ENCODE peak calls at places on chromosome 15, in six cellular contexts. One of them, this sample, is unnamed.

GRCh38 chr15:88115529-88116152 is 140.9 kb downstream of the NTRK3 start:
- DNase-seq in nephron progenitor cell: no peak
- DNase-seq in HFFc6: no peak
- DNase-seq in ovary: no peak
- DNase-seq in fibroblast of the aortic adventitia: peak
- DNase-seq in AG04450: no peak
- DNase-seq in this sample: no peak

GRCh38 chr15:63015618-63016017 is 26.9 kb upstream of the TPM1 start:
- DNase-seq in nephron progenitor cell: no peak
- DNase-seq in HFFc6: peak
- DNase-seq in ovary: no peak
- DNase-seq in fibroblast of the aortic adventitia: peak
- DNase-seq in AG04450: peak
- DNase-seq in this sample: peak

GRCh38 chr15:67138946-67139855 is 73.8 kb downstream of the SMAD3 start:
- DNase-seq in nephron progenitor cell: no peak
- DNase-seq in HFFc6: no peak
- DNase-seq in ovary: no peak
- DNase-seq in fibroblast of the aortic adventitia: peak
- DNase-seq in AG04450: no peak
- DNase-seq in this sample: no peak

GRCh38 chr15:31439328-31439727 is 112.7 kb downstream of the KLF13 start:
- DNase-seq in nephron progenitor cell: peak
- DNase-seq in HFFc6: no peak
- DNase-seq in ovary: no peak
- DNase-seq in fibroblast of the aortic adventitia: no peak
- DNase-seq in AG04450: no peak
- DNase-seq in this sample: no peak

GRCh38 chr15:59168536-59168935 is 38.1 kb upstream of the LDHAL6B start:
- DNase-seq in nephron progenitor cell: no peak
- DNase-seq in HFFc6: peak
- DNase-seq in ovary: peak
- DNase-seq in fibroblast of the aortic adventitia: peak
- DNase-seq in AG04450: no peak
- DNase-seq in this sample: peak

GRCh38 chr15:30985081-30985531 is 6.3 kb downstream of the MTMR10 start:
- DNase-seq in nephron progenitor cell: peak
- DNase-seq in HFFc6: no peak
- DNase-seq in ovary: no peak
- DNase-seq in fibroblast of the aortic adventitia: peak
- DNase-seq in AG04450: no peak
- DNase-seq in this sample: peak

GRCh38 chr15:96687388-96688107 is 357.0 kb downstream of the NR2F2 start:
- DNase-seq in nephron progenitor cell: no peak
- DNase-seq in HFFc6: no peak
- DNase-seq in ovary: no peak
- DNase-seq in fibroblast of the aortic adventitia: no peak
- DNase-seq in AG04450: no peak
- DNase-seq in this sample: no peak

GRCh38 chr15:97009036-97009555 is 678.6 kb downstream of the NR2F2 start:
- DNase-seq in nephron progenitor cell: peak
- DNase-seq in HFFc6: no peak
- DNase-seq in ovary: no peak
- DNase-seq in fibroblast of the aortic adventitia: no peak
- DNase-seq in AG04450: no peak
- DNase-seq in this sample: no peak

GRCh38 chr15:90036343-90036742 is 35.2 kb downstream of the ZNF710 start:
- DNase-seq in nephron progenitor cell: peak
- DNase-seq in HFFc6: no peak
- DNase-seq in ovary: no peak
- DNase-seq in fibroblast of the aortic adventitia: no peak
- DNase-seq in AG04450: no peak
- DNase-seq in this sample: no peak

GRCh38 chr15:86611392-86612040 is 531.8 kb downstream of the AGBL1 start:
- DNase-seq in nephron progenitor cell: no peak
- DNase-seq in HFFc6: no peak
- DNase-seq in ovary: no peak
- DNase-seq in fibroblast of the aortic adventitia: no peak
- DNase-seq in AG04450: no peak
- DNase-seq in this sample: no peak

GRCh38 chr15:57510647-57511046 is 81.1 kb upstream of the MYZAP start:
- DNase-seq in nephron progenitor cell: no peak
- DNase-seq in HFFc6: no peak
- DNase-seq in ovary: no peak
- DNase-seq in fibroblast of the aortic adventitia: peak
- DNase-seq in AG04450: peak
- DNase-seq in this sample: peak

GRCh38 chr15:57758556-57758955 is 52.0 kb downstream of the POLR2M start:
- DNase-seq in nephron progenitor cell: no peak
- DNase-seq in HFFc6: no peak
- DNase-seq in ovary: no peak
- DNase-seq in fibroblast of the aortic adventitia: no peak
- DNase-seq in AG04450: no peak
- DNase-seq in this sample: no peak

GRCh38 chr15:44537728-44538240 is 837 bp downstream of the EIF3J start:
- DNase-seq in nephron progenitor cell: peak
- DNase-seq in HFFc6: peak
- DNase-seq in ovary: no peak
- DNase-seq in fibroblast of the aortic adventitia: peak
- DNase-seq in AG04450: no peak
- DNase-seq in this sample: peak

GRCh38 chr15:85993116-85993515 is 86.6 kb upstream of the AGBL1 start:
- DNase-seq in nephron progenitor cell: no peak
- DNase-seq in HFFc6: no peak
- DNase-seq in ovary: no peak
- DNase-seq in fibroblast of the aortic adventitia: no peak
- DNase-seq in AG04450: no peak
- DNase-seq in this sample: no peak

GRCh38 chr15:73633991-73634495 is 854 bp upstream of the NPTN start:
- DNase-seq in nephron progenitor cell: no peak
- DNase-seq in HFFc6: peak
- DNase-seq in ovary: no peak
- DNase-seq in fibroblast of the aortic adventitia: peak
- DNase-seq in AG04450: peak
- DNase-seq in this sample: peak

GRCh38 chr15:80710635-80711553 is 15.8 kb downstream of the ABHD17C start:
- DNase-seq in nephron progenitor cell: no peak
- DNase-seq in HFFc6: peak
- DNase-seq in ovary: no peak
- DNase-seq in fibroblast of the aortic adventitia: no peak
- DNase-seq in AG04450: no peak
- DNase-seq in this sample: no peak

GRCh38 chr15:70521576-70522322 is 241.6 kb downstream of the UACA start:
- DNase-seq in nephron progenitor cell: no peak
- DNase-seq in HFFc6: no peak
- DNase-seq in ovary: no peak
- DNase-seq in fibroblast of the aortic adventitia: no peak
- DNase-seq in AG04450: no peak
- DNase-seq in this sample: no peak

GRCh38 chr15:90895571-90896117 is 7.5 kb upstream of the MAN2A2 start:
- DNase-seq in nephron progenitor cell: no peak
- DNase-seq in HFFc6: no peak
- DNase-seq in ovary: no peak
- DNase-seq in fibroblast of the aortic adventitia: no peak
- DNase-seq in AG04450: no peak
- DNase-seq in this sample: peak

GRCh38 chr15:59199775-59200465 is 6.7 kb upstream of the LDHAL6B start:
- DNase-seq in nephron progenitor cell: no peak
- DNase-seq in HFFc6: peak
- DNase-seq in ovary: no peak
- DNase-seq in fibroblast of the aortic adventitia: peak
- DNase-seq in AG04450: no peak
- DNase-seq in this sample: peak

GRCh38 chr15:87570186-87570585 is 686.4 kb downstream of the NTRK3 start:
- DNase-seq in nephron progenitor cell: no peak
- DNase-seq in HFFc6: no peak
- DNase-seq in ovary: no peak
- DNase-seq in fibroblast of the aortic adventitia: peak
- DNase-seq in AG04450: no peak
- DNase-seq in this sample: no peak

GRCh38 chr15:99738047-99738847 is 5.0 kb upstream of the LYSMD4 start:
- DNase-seq in nephron progenitor cell: no peak
- DNase-seq in HFFc6: no peak
- DNase-seq in ovary: no peak
- DNase-seq in fibroblast of the aortic adventitia: no peak
- DNase-seq in AG04450: no peak
- DNase-seq in this sample: no peak

GRCh38 chr15:38549222-38549621 is 15.4 kb downstream of the RASGRP1 start:
- DNase-seq in nephron progenitor cell: no peak
- DNase-seq in HFFc6: peak
- DNase-seq in ovary: no peak
- DNase-seq in fibroblast of the aortic adventitia: no peak
- DNase-seq in AG04450: no peak
- DNase-seq in this sample: no peak

GRCh38 chr15:80174017-80174746 is 21.4 kb downstream of the FAH start:
- DNase-seq in nephron progenitor cell: no peak
- DNase-seq in HFFc6: peak
- DNase-seq in ovary: no peak
- DNase-seq in fibroblast of the aortic adventitia: peak
- DNase-seq in AG04450: no peak
- DNase-seq in this sample: peak

GRCh38 chr15:94840794-94841587 is 609.6 kb downstream of the MCTP2 start:
- DNase-seq in nephron progenitor cell: no peak
- DNase-seq in HFFc6: no peak
- DNase-seq in ovary: no peak
- DNase-seq in fibroblast of the aortic adventitia: peak
- DNase-seq in AG04450: no peak
- DNase-seq in this sample: peak

GRCh38 chr15:74133071-74133702 is 2.8 kb downstream of the ISLR2 start:
- DNase-seq in nephron progenitor cell: peak
- DNase-seq in HFFc6: peak
- DNase-seq in ovary: no peak
- DNase-seq in fibroblast of the aortic adventitia: no peak
- DNase-seq in AG04450: no peak
- DNase-seq in this sample: no peak

DNA sequence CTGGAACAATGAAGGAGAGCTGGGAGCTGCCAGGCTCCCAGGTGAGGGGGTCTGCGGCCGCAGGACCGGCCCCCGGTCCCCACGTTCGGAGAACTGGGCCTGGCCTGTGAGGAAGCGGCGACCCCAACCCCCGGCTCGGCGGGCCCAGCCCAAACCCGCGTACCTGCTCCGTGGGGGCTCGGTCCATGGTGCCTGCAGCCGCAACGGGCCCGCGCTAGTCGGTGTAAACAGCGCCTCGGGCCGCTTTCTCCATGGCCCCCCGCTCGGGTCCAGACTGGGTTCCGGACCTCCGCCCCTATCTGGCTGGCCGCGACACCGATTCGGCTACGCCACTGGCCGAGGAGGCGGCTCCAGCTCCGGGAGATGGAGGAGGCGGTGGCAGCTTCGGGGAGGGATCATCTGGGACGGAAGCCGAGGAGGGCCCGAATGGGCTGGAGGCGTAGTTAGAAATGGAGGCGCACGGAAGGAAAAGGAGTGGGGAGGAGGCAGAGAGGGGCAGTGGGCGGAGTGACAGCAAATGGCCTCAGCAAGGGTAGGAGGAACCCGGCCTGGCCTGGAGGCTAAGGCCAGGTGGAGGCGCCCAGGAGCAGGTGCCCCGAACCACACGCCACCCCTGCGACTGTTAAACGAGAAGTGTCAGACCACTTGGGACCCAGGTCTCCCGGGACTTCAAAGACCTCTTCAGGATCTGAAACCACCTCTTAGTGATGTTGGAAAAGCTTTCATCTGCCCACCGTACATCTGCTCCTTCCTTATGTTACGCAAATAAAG is at the start of gene SECISBP2L:
- DNase-seq in nephron progenitor cell: peak
- DNase-seq in HFFc6: peak
- DNase-seq in ovary: peak
- DNase-seq in fibroblast of the aortic adventitia: peak
- DNase-seq in AG04450: peak
- DNase-seq in this sample: peak
- TF ChIP-seq CTCF in nephron progenitor cell: no peak
- TF ChIP-seq CTCF in HFFc6: peak
- TF ChIP-seq CTCF in ovary: no peak
- TF ChIP-seq CTCF in fibroblast of the aortic adventitia: no peak
- TF ChIP-seq CTCF in AG04450: no peak
- TF ChIP-seq CTCF in this sample: peak

DNA sequence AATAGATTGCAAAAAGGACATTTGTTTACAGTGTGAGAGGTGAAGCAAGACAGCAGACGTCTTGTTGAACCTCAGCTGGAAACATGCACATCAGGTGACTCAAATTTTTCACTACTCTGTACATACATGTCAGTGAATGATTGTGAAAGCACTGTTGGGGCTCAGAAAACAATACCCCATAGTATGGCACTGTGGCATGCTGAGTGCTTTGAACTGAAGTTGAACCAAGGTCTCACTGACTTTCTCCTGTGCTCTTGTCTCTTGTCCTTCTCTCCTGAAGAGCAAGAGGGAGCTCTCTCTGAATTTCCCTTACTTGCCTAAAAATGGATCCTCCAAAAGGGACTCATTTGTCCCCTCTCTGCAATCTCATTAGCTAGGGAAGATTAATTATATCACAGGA is 24.5 kb upstream of the NEDD4 start:
- DNase-seq in nephron progenitor cell: no peak
- DNase-seq in HFFc6: no peak
- DNase-seq in ovary: no peak
- DNase-seq in fibroblast of the aortic adventitia: no peak
- DNase-seq in AG04450: no peak
- DNase-seq in this sample: peak
- TF ChIP-seq CTCF in nephron progenitor cell: no peak
- TF ChIP-seq CTCF in HFFc6: no peak
- TF ChIP-seq CTCF in ovary: no peak
- TF ChIP-seq CTCF in fibroblast of the aortic adventitia: no peak
- TF ChIP-seq CTCF in AG04450: no peak
- TF ChIP-seq CTCF in this sample: peak

DNA sequence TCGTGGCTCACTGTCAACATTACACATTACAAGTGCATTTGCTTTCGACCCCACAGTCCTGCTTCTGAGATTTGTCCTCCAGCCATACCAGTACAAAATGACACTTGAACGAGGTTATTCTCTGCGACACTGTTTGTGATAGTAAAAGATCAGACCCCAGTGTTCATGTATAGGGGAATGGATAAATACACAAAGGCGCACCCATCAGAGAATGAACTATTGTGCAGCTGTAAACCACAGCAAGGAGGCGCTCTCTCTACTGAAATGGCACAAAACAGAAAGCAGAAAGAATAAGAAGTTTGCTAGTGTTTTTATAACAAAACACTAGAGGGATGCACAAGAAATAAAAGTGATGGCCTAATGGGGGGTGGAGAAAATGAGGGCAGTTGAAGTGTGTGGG is 4.9 kb upstream of the CHSY1 start:
- DNase-seq in nephron progenitor cell: no peak
- DNase-seq in HFFc6: no peak
- DNase-seq in ovary: no peak
- DNase-seq in fibroblast of the aortic adventitia: no peak
- DNase-seq in AG04450: no peak
- DNase-seq in this sample: no peak
- TF ChIP-seq CTCF in nephron progenitor cell: no peak
- TF ChIP-seq CTCF in HFFc6: peak
- TF ChIP-seq CTCF in ovary: no peak
- TF ChIP-seq CTCF in fibroblast of the aortic adventitia: peak
- TF ChIP-seq CTCF in AG04450: peak
- TF ChIP-seq CTCF in this sample: peak

DNA sequence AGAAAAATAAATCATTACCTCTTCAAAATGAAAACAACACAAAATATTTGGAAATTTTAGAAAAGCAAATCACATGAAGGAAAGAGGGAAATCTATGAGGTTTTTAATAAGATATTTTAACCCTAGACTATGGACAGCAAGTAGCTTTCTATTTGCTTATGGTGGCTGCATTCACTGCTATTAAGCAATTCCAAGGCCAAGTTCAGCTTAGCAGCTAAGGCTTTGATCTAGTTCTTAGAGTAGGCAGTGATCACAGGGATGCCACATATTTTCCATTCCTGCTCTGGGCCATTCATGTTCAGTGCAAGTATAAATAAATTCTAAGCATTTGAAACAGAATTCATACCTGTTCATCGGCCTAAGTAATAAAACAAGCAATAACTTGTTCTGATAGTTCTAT is 235.3 kb downstream of the CDIN1 start:
- DNase-seq in nephron progenitor cell: no peak
- DNase-seq in HFFc6: no peak
- DNase-seq in ovary: no peak
- DNase-seq in fibroblast of the aortic adventitia: peak
- DNase-seq in AG04450: no peak
- DNase-seq in this sample: peak
- TF ChIP-seq CTCF in nephron progenitor cell: no peak
- TF ChIP-seq CTCF in HFFc6: no peak
- TF ChIP-seq CTCF in ovary: no peak
- TF ChIP-seq CTCF in fibroblast of the aortic adventitia: no peak
- TF ChIP-seq CTCF in AG04450: no peak
- TF ChIP-seq CTCF in this sample: no peak

This sample was measured in fibroblast of pulmonary artery.